ENCODE peak calls at places on chromosomes 12 and 14, in nine cellular contexts. One of them, this sample, is unnamed.

GRCh38 chr12:96194901-96195844 is 998 bp downstream of the ELK3 start:
- DNase-seq in RPMI7951: peak
- DNase-seq in activated CD8-positive, alpha-beta T cell treated with anti-CD3 and anti-CD28 coated beads, Interleukin-2, amount 10 ng/mL, durations not matched to agents 7 days and 5 days: peak
- DNase-seq in neural crest cell: peak
- DNase-seq in Caco-2: no peak
- DNase-seq in left lung: no peak
- DNase-seq in T-helper 2 cell: peak
- DNase-seq in astrocyte of the spinal cord: peak
- DNase-seq in NCI-H1092: no peak
- DNase-seq in this sample: peak

GRCh38 chr12:18373176-18373575 is 111.9 kb downstream of the PIK3C2G start:
- DNase-seq in left lung: no peak
- DNase-seq in activated CD8-positive, alpha-beta T cell treated with anti-CD3 and anti-CD28 coated beads, Interleukin-2, amount 10 ng/mL, durations not matched to agents 7 days and 5 days: no peak
- DNase-seq in NCI-H1092: no peak
- DNase-seq in neural crest cell: no peak
- DNase-seq in Caco-2: no peak
- DNase-seq in T-helper 2 cell: no peak
- DNase-seq in astrocyte of the spinal cord: no peak
- DNase-seq in RPMI7951: no peak
- DNase-seq in this sample: no peak

GRCh38 chr12:69903548-69903947 is 78.5 kb downstream of the MYRFL start:
- DNase-seq in RPMI7951: no peak
- DNase-seq in Caco-2: no peak
- DNase-seq in T-helper 2 cell: no peak
- DNase-seq in neural crest cell: no peak
- DNase-seq in astrocyte of the spinal cord: no peak
- DNase-seq in NCI-H1092: no peak
- DNase-seq in left lung: no peak
- DNase-seq in activated CD8-positive, alpha-beta T cell treated with anti-CD3 and anti-CD28 coated beads, Interleukin-2, amount 10 ng/mL, durations not matched to agents 7 days and 5 days: no peak
- DNase-seq in this sample: no peak

GRCh38 chr12:89385965-89386537 is 33.8 kb upstream of the DUSP6 start:
- DNase-seq in NCI-H1092: no peak
- DNase-seq in activated CD8-positive, alpha-beta T cell treated with anti-CD3 and anti-CD28 coated beads, Interleukin-2, amount 10 ng/mL, durations not matched to agents 7 days and 5 days: no peak
- DNase-seq in left lung: no peak
- DNase-seq in T-helper 2 cell: no peak
- DNase-seq in RPMI7951: no peak
- DNase-seq in neural crest cell: no peak
- DNase-seq in astrocyte of the spinal cord: no peak
- DNase-seq in Caco-2: no peak
- DNase-seq in this sample: no peak

GRCh38 chr12:129868566-129868965 is 35.3 kb downstream of the TMEM132D start:
- DNase-seq in NCI-H1092: no peak
- DNase-seq in neural crest cell: no peak
- DNase-seq in activated CD8-positive, alpha-beta T cell treated with anti-CD3 and anti-CD28 coated beads, Interleukin-2, amount 10 ng/mL, durations not matched to agents 7 days and 5 days: no peak
- DNase-seq in left lung: no peak
- DNase-seq in Caco-2: no peak
- DNase-seq in astrocyte of the spinal cord: no peak
- DNase-seq in RPMI7951: peak
- DNase-seq in T-helper 2 cell: no peak
- DNase-seq in this sample: no peak

GRCh38 chr12:9124346-9125031 is 8.8 kb upstream of the A2M start:
- DNase-seq in activated CD8-positive, alpha-beta T cell treated with anti-CD3 and anti-CD28 coated beads, Interleukin-2, amount 10 ng/mL, durations not matched to agents 7 days and 5 days: no peak
- DNase-seq in NCI-H1092: no peak
- DNase-seq in left lung: peak
- DNase-seq in Caco-2: no peak
- DNase-seq in T-helper 2 cell: no peak
- DNase-seq in astrocyte of the spinal cord: no peak
- DNase-seq in neural crest cell: no peak
- DNase-seq in RPMI7951: no peak
- DNase-seq in this sample: peak

GRCh38 chr14:95196268-95196667 is 38.9 kb upstream of the DICER1 start:
- DNase-seq in left lung: no peak
- DNase-seq in RPMI7951: no peak
- DNase-seq in NCI-H1092: no peak
- DNase-seq in astrocyte of the spinal cord: no peak
- DNase-seq in T-helper 2 cell: no peak
- DNase-seq in Caco-2: peak
- DNase-seq in activated CD8-positive, alpha-beta T cell treated with anti-CD3 and anti-CD28 coated beads, Interleukin-2, amount 10 ng/mL, durations not matched to agents 7 days and 5 days: no peak
- DNase-seq in neural crest cell: no peak
- DNase-seq in this sample: no peak

GRCh38 chr12:96274331-96274730 is 80.2 kb downstream of the ELK3 start:
- DNase-seq in Caco-2: no peak
- DNase-seq in T-helper 2 cell: no peak
- DNase-seq in left lung: no peak
- DNase-seq in neural crest cell: no peak
- DNase-seq in activated CD8-positive, alpha-beta T cell treated with anti-CD3 and anti-CD28 coated beads, Interleukin-2, amount 10 ng/mL, durations not matched to agents 7 days and 5 days: no peak
- DNase-seq in RPMI7951: no peak
- DNase-seq in NCI-H1092: no peak
- DNase-seq in astrocyte of the spinal cord: peak
- DNase-seq in this sample: no peak

GRCh38 chr14:49879683-49880204 is 13.1 kb upstream of the ARF6 start:
- DNase-seq in Caco-2: peak
- DNase-seq in NCI-H1092: peak
- DNase-seq in RPMI7951: peak
- DNase-seq in activated CD8-positive, alpha-beta T cell treated with anti-CD3 and anti-CD28 coated beads, Interleukin-2, amount 10 ng/mL, durations not matched to agents 7 days and 5 days: peak
- DNase-seq in T-helper 2 cell: peak
- DNase-seq in astrocyte of the spinal cord: peak
- DNase-seq in left lung: no peak
- DNase-seq in neural crest cell: no peak
- DNase-seq in this sample: peak

GRCh38 chr14:25828562-25828961 is 769.3 kb downstream of the NOVA1 start:
- DNase-seq in T-helper 2 cell: no peak
- DNase-seq in activated CD8-positive, alpha-beta T cell treated with anti-CD3 and anti-CD28 coated beads, Interleukin-2, amount 10 ng/mL, durations not matched to agents 7 days and 5 days: no peak
- DNase-seq in astrocyte of the spinal cord: no peak
- DNase-seq in Caco-2: no peak
- DNase-seq in RPMI7951: no peak
- DNase-seq in neural crest cell: no peak
- DNase-seq in left lung: no peak
- DNase-seq in NCI-H1092: no peak
- DNase-seq in this sample: no peak

GRCh38 chr12:32906407-32907165 is 10.0 kb upstream of the PKP2 start:
- DNase-seq in neural crest cell: no peak
- DNase-seq in Caco-2: no peak
- DNase-seq in left lung: no peak
- DNase-seq in activated CD8-positive, alpha-beta T cell treated with anti-CD3 and anti-CD28 coated beads, Interleukin-2, amount 10 ng/mL, durations not matched to agents 7 days and 5 days: no peak
- DNase-seq in NCI-H1092: no peak
- DNase-seq in RPMI7951: no peak
- DNase-seq in T-helper 2 cell: no peak
- DNase-seq in astrocyte of the spinal cord: no peak
- DNase-seq in this sample: no peak

GRCh38 chr12:116588390-116589028 is 29.3 kb downstream of the MAP1LC3B2 start:
- DNase-seq in activated CD8-positive, alpha-beta T cell treated with anti-CD3 and anti-CD28 coated beads, Interleukin-2, amount 10 ng/mL, durations not matched to agents 7 days and 5 days: no peak
- DNase-seq in left lung: no peak
- DNase-seq in T-helper 2 cell: no peak
- DNase-seq in NCI-H1092: no peak
- DNase-seq in neural crest cell: no peak
- DNase-seq in RPMI7951: no peak
- DNase-seq in Caco-2: no peak
- DNase-seq in astrocyte of the spinal cord: no peak
- DNase-seq in this sample: no peak

GRCh38 chr14:64841772-64842490 is 37.8 kb downstream of the SPTB start:
- DNase-seq in RPMI7951: peak
- DNase-seq in Caco-2: no peak
- DNase-seq in left lung: no peak
- DNase-seq in astrocyte of the spinal cord: no peak
- DNase-seq in activated CD8-positive, alpha-beta T cell treated with anti-CD3 and anti-CD28 coated beads, Interleukin-2, amount 10 ng/mL, durations not matched to agents 7 days and 5 days: no peak
- DNase-seq in T-helper 2 cell: no peak
- DNase-seq in neural crest cell: no peak
- DNase-seq in NCI-H1092: no peak
- DNase-seq in this sample: no peak

GRCh38 chr12:67358686-67359374 is 89.7 kb downstream of the CAND1 start:
- DNase-seq in T-helper 2 cell: no peak
- DNase-seq in left lung: no peak
- DNase-seq in neural crest cell: no peak
- DNase-seq in NCI-H1092: no peak
- DNase-seq in RPMI7951: peak
- DNase-seq in astrocyte of the spinal cord: peak
- DNase-seq in activated CD8-positive, alpha-beta T cell treated with anti-CD3 and anti-CD28 coated beads, Interleukin-2, amount 10 ng/mL, durations not matched to agents 7 days and 5 days: no peak
- DNase-seq in Caco-2: no peak
- DNase-seq in this sample: no peak

GRCh38 chr12:8822298-8822697 is at the start of gene A2ML1:
- DNase-seq in NCI-H1092: no peak
- DNase-seq in RPMI7951: no peak
- DNase-seq in Caco-2: no peak
- DNase-seq in neural crest cell: no peak
- DNase-seq in left lung: no peak
- DNase-seq in T-helper 2 cell: no peak
- DNase-seq in astrocyte of the spinal cord: no peak
- DNase-seq in activated CD8-positive, alpha-beta T cell treated with anti-CD3 and anti-CD28 coated beads, Interleukin-2, amount 10 ng/mL, durations not matched to agents 7 days and 5 days: no peak
- DNase-seq in this sample: no peak

GRCh38 chr12:121800694-121801600 is 2.9 kb upstream of the SETD1B start:
- DNase-seq in Caco-2: peak
- DNase-seq in neural crest cell: peak
- DNase-seq in NCI-H1092: no peak
- DNase-seq in activated CD8-positive, alpha-beta T cell treated with anti-CD3 and anti-CD28 coated beads, Interleukin-2, amount 10 ng/mL, durations not matched to agents 7 days and 5 days: peak
- DNase-seq in RPMI7951: peak
- DNase-seq in T-helper 2 cell: peak
- DNase-seq in astrocyte of the spinal cord: peak
- DNase-seq in left lung: peak
- DNase-seq in this sample: peak

GRCh38 chr12:78189656-78190055 is 359.0 kb downstream of the NAV3 start:
- DNase-seq in Caco-2: no peak
- DNase-seq in astrocyte of the spinal cord: no peak
- DNase-seq in activated CD8-positive, alpha-beta T cell treated with anti-CD3 and anti-CD28 coated beads, Interleukin-2, amount 10 ng/mL, durations not matched to agents 7 days and 5 days: no peak
- DNase-seq in T-helper 2 cell: no peak
- DNase-seq in RPMI7951: no peak
- DNase-seq in NCI-H1092: no peak
- DNase-seq in left lung: no peak
- DNase-seq in neural crest cell: no peak
- DNase-seq in this sample: no peak

GRCh38 chr12:102873077-102873476 is 44.0 kb downstream of the PAH start:
- DNase-seq in NCI-H1092: no peak
- DNase-seq in T-helper 2 cell: no peak
- DNase-seq in neural crest cell: no peak
- DNase-seq in Caco-2: no peak
- DNase-seq in activated CD8-positive, alpha-beta T cell treated with anti-CD3 and anti-CD28 coated beads, Interleukin-2, amount 10 ng/mL, durations not matched to agents 7 days and 5 days: no peak
- DNase-seq in RPMI7951: peak
- DNase-seq in astrocyte of the spinal cord: no peak
- DNase-seq in left lung: no peak
- DNase-seq in this sample: no peak

GRCh38 chr12:88258396-88258795 is 116.3 kb downstream of the TMTC3 start:
- DNase-seq in NCI-H1092: no peak
- DNase-seq in left lung: no peak
- DNase-seq in Caco-2: no peak
- DNase-seq in T-helper 2 cell: no peak
- DNase-seq in neural crest cell: no peak
- DNase-seq in activated CD8-positive, alpha-beta T cell treated with anti-CD3 and anti-CD28 coated beads, Interleukin-2, amount 10 ng/mL, durations not matched to agents 7 days and 5 days: no peak
- DNase-seq in RPMI7951: peak
- DNase-seq in astrocyte of the spinal cord: no peak
- DNase-seq in this sample: no peak

GRCh38 chr12:7984900-7985299 is 47.6 kb upstream of the FOXJ2 start:
- DNase-seq in NCI-H1092: no peak
- DNase-seq in activated CD8-positive, alpha-beta T cell treated with anti-CD3 and anti-CD28 coated beads, Interleukin-2, amount 10 ng/mL, durations not matched to agents 7 days and 5 days: no peak
- DNase-seq in T-helper 2 cell: no peak
- DNase-seq in astrocyte of the spinal cord: no peak
- DNase-seq in RPMI7951: no peak
- DNase-seq in Caco-2: no peak
- DNase-seq in neural crest cell: no peak
- DNase-seq in left lung: no peak
- DNase-seq in this sample: no peak

GRCh38 chr12:122064034-122064777 is 14.3 kb upstream of the MLXIP start:
- DNase-seq in Caco-2: peak
- DNase-seq in RPMI7951: peak
- DNase-seq in NCI-H1092: peak
- DNase-seq in astrocyte of the spinal cord: peak
- DNase-seq in neural crest cell: peak
- DNase-seq in activated CD8-positive, alpha-beta T cell treated with anti-CD3 and anti-CD28 coated beads, Interleukin-2, amount 10 ng/mL, durations not matched to agents 7 days and 5 days: peak
- DNase-seq in T-helper 2 cell: no peak
- DNase-seq in left lung: no peak
- DNase-seq in this sample: peak

GRCh38 chr14:75495399-75495798 is 26.9 kb upstream of the BATF start:
- DNase-seq in neural crest cell: no peak
- DNase-seq in astrocyte of the spinal cord: no peak
- DNase-seq in activated CD8-positive, alpha-beta T cell treated with anti-CD3 and anti-CD28 coated beads, Interleukin-2, amount 10 ng/mL, durations not matched to agents 7 days and 5 days: no peak
- DNase-seq in NCI-H1092: no peak
- DNase-seq in left lung: no peak
- DNase-seq in RPMI7951: no peak
- DNase-seq in Caco-2: no peak
- DNase-seq in T-helper 2 cell: no peak
- DNase-seq in this sample: no peak

GRCh38 chr14:64722842-64723447 is 18.7 kb downstream of the PLEKHG3 start:
- DNase-seq in NCI-H1092: no peak
- DNase-seq in Caco-2: no peak
- DNase-seq in RPMI7951: no peak
- DNase-seq in activated CD8-positive, alpha-beta T cell treated with anti-CD3 and anti-CD28 coated beads, Interleukin-2, amount 10 ng/mL, durations not matched to agents 7 days and 5 days: peak
- DNase-seq in left lung: no peak
- DNase-seq in astrocyte of the spinal cord: no peak
- DNase-seq in T-helper 2 cell: peak
- DNase-seq in neural crest cell: no peak
- DNase-seq in this sample: no peak